ENCODE peak calls at places on chromosome 14, in ten cellular contexts. Z, B, R, M, T, L, I, S, C and J are unnamed samples.

GRCh38 chr14:61178226-61179060 is 102.7 kb downstream of the TMEM30B start:
- DNase-seq in T (peak), Z (no peak), L (no peak), B (peak), C (no peak), R (peak), S (peak), M (no peak), I (peak), J (peak)

GRCh38 chr14:78798757-78799156 is 628.6 kb downstream of the NRXN3 start:
- DNase-seq in I (no peak), Z (no peak), L (no peak), B (no peak), M (no peak), R (no peak), T (no peak), C (no peak), S (no peak), J (no peak)

GRCh38 chr14:25340882-25341281 is 290.9 kb upstream of the STXBP6 start:
- DNase-seq in B (no peak), T (no peak), R (no peak), C (no peak), Z (no peak), S (no peak), M (no peak), L (no peak), I (no peak), J (no peak)

GRCh38 chr14:90644882-90645281 is 171.3 kb downstream of the TTC7B start:
- DNase-seq in R (peak), C (no peak), M (no peak), Z (no peak), L (peak), I (peak), B (peak), S (no peak), T (no peak), J (no peak)

GRCh38 chr14:65069874-65070709 is 32.2 kb downstream of the MAX start:
- DNase-seq in B (no peak), I (no peak), C (no peak), S (no peak), L (no peak), M (peak), T (no peak), Z (peak), R (no peak), J (peak)

GRCh38 chr14:76456200-76456599 is 80.3 kb downstream of the ESRRB start:
- DNase-seq in M (no peak), L (no peak), Z (no peak), B (peak), T (peak), S (peak), R (peak), C (peak), I (peak), J (peak)

GRCh38 chr14:20631023-20631820 is 10.3 kb downstream of the OR6S1 start:
- DNase-seq in B (no peak), R (peak), I (peak), T (peak), L (no peak), Z (no peak), M (no peak), S (peak), C (no peak), J (no peak)

GRCh38 chr14:29463727-29464370 is 463.8 kb downstream of the PRKD1 start:
- DNase-seq in Z (no peak), C (no peak), S (no peak), L (no peak), T (no peak), M (no peak), B (peak), I (peak), R (no peak), J (no peak)

GRCh38 chr14:68462683-68463082 is 330.2 kb downstream of the ZFP36L1 start:
- DNase-seq in B (no peak), M (no peak), L (no peak), I (peak), R (no peak), T (peak), Z (no peak), C (no peak), S (no peak), J (no peak)

GRCh38 chr14:99955826-99956455 is 109.3 kb upstream of the EVL start:
- DNase-seq in R (no peak), S (no peak), L (no peak), C (no peak), M (no peak), T (no peak), Z (no peak), B (no peak), I (no peak), J (no peak)

GRCh38 chr14:55438066-55438683 is 2.2 kb downstream of the TBPL2 start:
- DNase-seq in C (peak), L (no peak), I (peak), M (peak), S (peak), Z (no peak), T (peak), R (peak), B (peak), J (peak)

GRCh38 chr14:87108726-87109125 is 884.3 kb downstream of the GALC start:
- DNase-seq in Z (no peak), M (no peak), R (peak), B (peak), T (no peak), C (no peak), S (no peak), L (no peak), I (peak), J (no peak)

GRCh38 chr14:47917344-47917954 is 242.0 kb upstream of the MDGA2 start:
- DNase-seq in Z (no peak), M (no peak), I (no peak), S (no peak), L (no peak), B (no peak), C (no peak), T (no peak), R (no peak), J (peak)

GRCh38 chr14:41280745-41281144 is 325.9 kb upstream of the LRFN5 start:
- DNase-seq in L (no peak), T (no peak), C (no peak), Z (no peak), S (no peak), M (no peak), R (no peak), B (no peak), I (no peak), J (no peak)

GRCh38 chr14:93035585-93035916 is 80.2 kb downstream of the ITPK1 start:
- DNase-seq in Z (no peak), I (no peak), R (no peak), B (no peak), L (no peak), T (no peak), S (no peak), C (no peak), M (no peak), J (no peak)

GRCh38 chr14:86481105-86481504 is 951.2 kb downstream of the FLRT2 start:
- DNase-seq in T (peak), S (no peak), M (no peak), R (peak), C (no peak), L (no peak), Z (no peak), B (no peak), I (no peak), J (peak)

GRCh38 chr14:77823378-77823777 is 23.5 kb downstream of the ADCK1 start:
- DNase-seq in B (no peak), R (no peak), S (no peak), M (no peak), L (no peak), I (no peak), Z (no peak), C (no peak), T (no peak), J (no peak)

GRCh38 chr14:101584049-101584859 is 23.0 kb downstream of the DIO3 start:
- DNase-seq in I (peak), Z (no peak), C (no peak), B (peak), M (peak), R (no peak), L (peak), S (no peak), T (peak), J (no peak)

GRCh38 chr14:23727566-23728335 is 91.6 kb downstream of the DHRS2 start:
- DNase-seq in B (peak), L (no peak), C (no peak), T (peak), Z (no peak), R (peak), I (peak), M (no peak), S (peak), J (peak)

GRCh38 chr14:94162466-94162865 is 11.7 kb upstream of the PPP4R4 start:
- DNase-seq in M (no peak), I (no peak), C (no peak), S (no peak), R (no peak), Z (no peak), B (no peak), T (no peak), L (no peak), J (no peak)